ENCODE peak calls at places on chromosomes 7 and 10, in seven cellular contexts. J is H9, G is SK-N-SH, R is HepG2, K is H1, W is neural progenitor cell, X is mesenchymal stem cell. Z is an unnamed sample.

GRCh38 chr10:36148207-36148606 is 506.1 kb upstream of the FZD8 start:
- DNase-seq in W (no peak), J (no peak), R (no peak), X (no peak), G (no peak), K (no peak), Z (no peak)

GRCh38 chr10:73131295-73131694 is 21.0 kb downstream of the NUDT13 start:
- DNase-seq in G (no peak), K (no peak), R (no peak), W (no peak), X (peak; percentile 28), J (no peak), Z (no peak)

GRCh38 chr10:132820056-132820455 is 34.1 kb upstream of the NKX6-2 start:
- DNase-seq in K (no peak), G (no peak), R (no peak), W (no peak), J (peak; percentile 17), X (no peak), Z (no peak)

GRCh38 chr7:155183655-155184054 is 113.5 kb downstream of the HTR5A start:
- DNase-seq in G (no peak), W (no peak), J (no peak), K (no peak), X (no peak), R (no peak), Z (no peak)

GRCh38 chr7:83866587-83866986 is 217.6 kb upstream of the SEMA3E start:
- DNase-seq in X (no peak), J (no peak), W (no peak), R (no peak), G (no peak), K (no peak), Z (no peak)

GRCh38 chr7:42214063-42214679 is 22.8 kb downstream of the GLI3 start:
- DNase-seq in G (no peak), K (no peak), R (no peak), W (peak; percentile 86), J (no peak), X (no peak), Z (no peak)

GRCh38 chr10:101297901-101298451 is 56.0 kb upstream of the BTRC start:
- DNase-seq in W (peak; percentile 84), R (no peak), J (peak; percentile 88), K (peak; percentile 74), X (peak; percentile 36), G (peak; percentile 61), Z (peak; percentile 8)

GRCh38 chr7:71984348-71984747 is 427.8 kb downstream of the CALN1 start:
- DNase-seq in W (no peak), X (no peak), J (no peak), R (no peak), K (no peak), G (no peak), Z (no peak)

GRCh38 chr7:96952974-96953391 is 52.4 kb upstream of the DLX6 start:
- DNase-seq in X (no peak), K (no peak), R (no peak), G (no peak), W (no peak), J (no peak), Z (peak; percentile 27)

DNA sequence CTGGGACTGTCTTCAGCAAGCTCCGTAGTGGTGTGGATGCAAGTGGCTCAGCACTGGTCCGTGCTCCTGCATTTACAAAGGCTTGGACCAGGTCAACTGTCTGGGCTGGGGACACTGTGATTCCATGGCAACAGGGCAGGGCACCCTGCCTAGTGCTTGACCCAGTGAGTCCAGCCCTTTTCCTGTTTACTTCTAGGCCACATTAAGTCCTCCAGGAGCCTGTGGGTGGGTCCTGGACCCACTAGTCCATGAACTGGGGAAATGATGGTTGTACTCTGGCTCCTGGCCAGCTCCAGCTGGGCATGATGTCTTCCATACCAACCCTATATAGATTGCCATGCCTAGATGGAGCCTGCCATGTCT is 152.0 kb downstream of the RPS24 start:
- DNase-seq in J (no peak), X (no peak), W (no peak), K (no peak), R (no peak), G (no peak), Z (no peak)
- H3K9ac ChIP-seq in J (no peak overlapping the region), X (no peak overlapping the region), W (no peak overlapping the region), K (no peak overlapping the region), R (no peak overlapping the region), G (no peak overlapping the region), Z (no peak overlapping the region)

DNA sequence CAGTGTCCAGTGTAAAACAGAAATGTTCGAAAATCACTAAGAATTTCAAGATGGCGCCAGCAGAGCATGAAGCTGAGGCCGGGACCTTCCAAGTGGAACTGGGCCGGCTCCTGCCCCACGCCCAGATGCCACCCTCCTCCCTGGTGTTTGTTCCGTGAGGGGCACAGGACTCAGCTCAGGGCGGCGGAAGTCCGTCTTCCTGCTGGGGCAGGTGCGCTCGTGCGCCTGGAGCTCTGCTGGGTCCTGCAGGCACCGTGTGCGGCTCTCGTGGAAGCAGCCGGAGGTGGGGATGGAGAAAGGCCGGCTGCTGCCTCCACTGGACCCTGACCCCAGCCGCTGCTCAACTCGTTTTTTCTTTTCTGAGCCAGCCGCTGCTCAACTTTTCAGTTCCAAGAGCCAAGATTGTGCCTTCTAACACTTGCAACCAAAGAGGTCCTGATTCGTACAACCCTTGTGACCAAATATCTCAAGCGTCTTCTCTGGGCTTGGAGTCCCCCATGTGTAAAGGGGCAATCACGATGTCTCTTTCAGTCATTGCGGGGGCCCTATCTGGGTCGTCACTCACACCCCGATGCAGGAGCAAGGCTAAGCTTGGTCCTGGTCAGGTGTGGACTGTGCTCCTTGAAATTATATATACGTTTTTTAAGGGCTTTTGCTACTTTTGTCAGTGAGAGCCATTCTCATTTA is 334.4 kb downstream of the ADARB2 start:
- DNase-seq in G (no peak), X (no peak), W (no peak), R (no peak), J (no peak), K (no peak), Z (no peak)
- H3K9me3 ChIP-seq in G (no peaks in the 10 kb centered on the region), X (peaks cover 4% of the 10 kb centered on the region), W (no peaks in the 10 kb centered on the region), R (no peaks in the 10 kb centered on the region), J (no peaks in the 10 kb centered on the region), K (no peaks in the 10 kb centered on the region), Z (peaks cover 6% of the 10 kb centered on the region)

DNA sequence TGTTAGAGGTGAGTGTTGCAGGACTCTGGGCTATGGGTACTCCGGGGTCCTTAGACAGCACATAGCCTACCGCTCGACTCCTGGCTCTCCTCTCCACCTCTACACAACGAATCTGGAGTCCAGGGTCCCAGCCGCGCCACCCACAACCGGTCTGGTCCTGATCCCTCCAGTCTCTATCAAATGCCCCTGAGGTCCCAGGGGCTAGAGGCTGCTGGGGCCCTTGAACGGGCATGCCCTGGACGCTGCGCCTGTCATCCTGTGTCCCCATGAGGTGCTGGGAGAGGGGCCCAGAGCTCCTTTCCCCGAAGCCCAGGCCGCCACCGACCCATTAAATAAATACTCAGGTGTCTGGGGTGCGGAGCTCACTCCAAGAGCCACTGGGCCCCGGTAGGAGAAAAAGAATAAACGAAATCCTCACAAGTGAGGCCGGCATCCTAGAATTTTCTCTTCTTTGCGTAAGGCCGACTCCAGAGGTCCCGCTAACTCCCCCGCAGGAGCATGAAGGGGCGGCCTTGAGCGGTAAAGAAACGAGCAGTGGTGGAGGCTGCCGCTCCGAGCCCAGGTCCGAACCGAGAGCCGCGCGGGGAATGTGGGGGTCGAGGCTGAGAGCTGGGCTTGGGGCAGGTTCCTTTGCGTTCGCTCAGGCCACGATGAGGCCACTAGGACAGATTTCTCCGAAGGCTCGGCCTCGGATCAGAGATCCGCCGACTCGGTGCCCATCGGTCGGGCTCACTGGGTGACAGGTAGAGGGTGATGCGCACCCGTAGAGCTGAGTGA is 166.7 kb downstream of the NRF1 start:
- DNase-seq in R (no peak), W (peak; percentile 54), K (no peak), J (no peak), X (no peak), G (peak; percentile 39), Z (no peak)
- H2AFZ ChIP-seq in R (no peak overlapping the region), W (no peak overlapping the region), K (no peak overlapping the region), J (no peak overlapping the region), X (no peak overlapping the region), G (no peak overlapping the region), Z (no peak overlapping the region)

GRCh38 chr7:141573511-141573910 is 22.3 kb downstream of the AGK start:
- DNase-seq in J (no peak), G (no peak), W (no peak), X (no peak), R (no peak), K (no peak), Z (no peak)

GRCh38 chr7:141572175-141572574 is 21.0 kb downstream of the AGK start:
- DNase-seq in K (no peak), G (no peak), R (no peak), J (no peak), X (no peak), W (no peak), Z (no peak)

GRCh38 chr7:141575654-141576448 is 24.6 kb downstream of the AGK start:
- DNase-seq in K (no peak), G (no peak), X (no peak), J (no peak), R (no peak), W (no peak), Z (no peak)

GRCh38 chr7:141575164-141575563 is 24.0 kb downstream of the AGK start:
- DNase-seq in R (no peak), W (no peak), K (no peak), J (no peak), X (no peak), G (no peak), Z (no peak)

DNA sequence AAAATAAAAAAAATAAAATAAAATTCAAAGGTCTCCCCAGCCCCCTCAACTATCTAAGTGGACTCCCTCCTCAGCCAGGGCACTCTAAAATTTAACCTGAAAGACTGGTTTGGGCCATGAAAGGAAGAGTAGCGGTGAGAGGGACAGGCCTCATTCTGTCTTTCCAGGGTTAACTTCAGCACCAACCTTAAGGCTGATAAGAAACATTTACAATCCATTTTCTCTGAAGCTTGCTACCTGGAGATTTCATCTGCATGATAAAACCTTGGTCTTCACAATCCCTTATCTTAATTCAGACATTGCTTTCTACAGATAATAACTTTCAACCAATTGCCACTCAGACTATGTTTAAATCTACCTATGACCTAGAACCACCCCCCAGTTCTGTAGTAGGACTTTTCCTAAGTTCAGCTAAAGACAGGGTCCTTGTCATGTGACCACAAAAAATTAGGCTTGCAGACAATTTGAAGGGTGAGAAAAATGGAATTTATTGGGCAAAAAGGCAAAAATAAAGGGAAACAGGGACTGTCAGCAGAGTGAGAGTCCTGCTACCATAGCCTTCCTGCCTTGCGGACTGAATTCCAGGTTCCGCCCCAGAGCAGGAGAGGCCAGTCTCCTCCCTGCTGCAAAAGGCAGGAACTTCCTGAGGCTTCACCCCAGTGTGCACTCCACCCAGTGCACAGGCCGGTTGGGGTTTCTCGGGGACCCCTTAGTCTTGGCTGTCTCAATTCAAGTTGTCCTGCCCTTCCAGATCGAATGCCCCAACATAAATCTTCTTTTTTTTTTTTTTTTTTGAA is 26.0 kb downstream of the AGK start:
- DNase-seq in W (no peak), R (no peak), G (no peak), X (no peak), K (no peak), J (no peak), Z (no peak)
- H3K9ac ChIP-seq in W (no peak overlapping the region), R (no peak overlapping the region), G (no peak overlapping the region), X (no peak overlapping the region), K (no peak overlapping the region), J (no peak overlapping the region), Z (no peak overlapping the region)

DNA sequence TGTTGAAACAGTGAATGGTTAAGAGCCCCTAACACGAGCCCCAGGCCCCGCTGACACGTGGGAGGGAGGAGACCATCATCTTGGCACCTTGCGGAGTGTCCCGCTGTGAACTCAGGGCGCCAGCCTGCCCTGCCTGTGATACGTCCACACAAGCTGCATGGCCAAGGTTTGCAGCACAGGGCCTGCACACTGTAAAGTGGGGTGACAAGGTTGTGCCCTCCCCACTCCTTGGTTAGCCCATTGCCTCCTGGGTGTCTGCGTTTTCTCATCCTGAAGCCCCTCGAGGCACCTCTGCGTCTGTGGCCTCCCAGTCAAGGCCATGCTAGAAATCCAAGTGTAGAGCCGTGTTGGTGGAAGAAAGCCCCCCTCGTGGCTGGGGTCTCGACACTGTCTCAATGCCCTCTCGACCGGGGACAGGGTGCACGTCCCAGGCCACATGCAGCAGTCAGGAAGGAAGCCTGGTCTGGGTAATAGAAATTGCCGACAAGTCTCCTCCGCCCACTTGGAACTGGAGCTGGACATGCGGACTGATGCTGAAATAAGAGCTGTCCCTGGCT is 192.1 kb downstream of the DNAJB6 start:
- DNase-seq in W (no peak), R (no peak), G (no peak), J (peak; percentile 21), X (no peak), K (no peak), Z (no peak)
- H3K9me3 ChIP-seq in W (no peaks in the 10 kb centered on the region), R (peaks cover 6% of the 10 kb centered on the region), G (peaks cover 6% of the 10 kb centered on the region), J (no peaks in the 10 kb centered on the region), X (peaks cover 12% of the 10 kb centered on the region), K (no peaks in the 10 kb centered on the region), Z (no peaks in the 10 kb centered on the region)